ENCODE peak calls at places on chromosomes 7 and 10, in five cellular contexts. One of them, this sample, is unnamed.

GRCh38 chr10:90193240-90193985 is 492.0 kb downstream of the KIF20B start:
- DNase-seq in neuronal stem cell: no peak
- DNase-seq in IMR-90: peak
- DNase-seq in H1: no peak
- DNase-seq in mesenchymal stem cell: peak
- DNase-seq in this sample: no peak

GRCh38 chr7:149811221-149811620 is 27.0 kb upstream of the ZNF862 start:
- DNase-seq in neuronal stem cell: no peak
- DNase-seq in IMR-90: peak
- DNase-seq in H1: no peak
- DNase-seq in mesenchymal stem cell: peak
- DNase-seq in this sample: no peak

GRCh38 chr7:4556868-4557620 is 125.1 kb upstream of the FOXK1 start:
- DNase-seq in neuronal stem cell: no peak
- DNase-seq in IMR-90: peak
- DNase-seq in H1: no peak
- DNase-seq in mesenchymal stem cell: no peak
- DNase-seq in this sample: no peak

GRCh38 chr7:2715341-2716231 is 27.6 kb downstream of the AMZ1 start:
- DNase-seq in neuronal stem cell: no peak
- DNase-seq in IMR-90: peak
- DNase-seq in H1: no peak
- DNase-seq in mesenchymal stem cell: peak
- DNase-seq in this sample: no peak

GRCh38 chr7:151681726-151682125 is 162.0 kb upstream of the RHEB start:
- DNase-seq in neuronal stem cell: no peak
- DNase-seq in IMR-90: no peak
- DNase-seq in H1: no peak
- DNase-seq in mesenchymal stem cell: no peak
- DNase-seq in this sample: no peak

GRCh38 chr10:63054889-63055606 is 78.1 kb upstream of the NRBF2 start:
- DNase-seq in neuronal stem cell: no peak
- DNase-seq in IMR-90: no peak
- DNase-seq in H1: no peak
- DNase-seq in mesenchymal stem cell: no peak
- DNase-seq in this sample: no peak

GRCh38 chr10:132690821-132691610 is 94.9 kb downstream of the NKX6-2 start:
- DNase-seq in neuronal stem cell: no peak
- DNase-seq in IMR-90: no peak
- DNase-seq in H1: no peak
- DNase-seq in mesenchymal stem cell: no peak
- DNase-seq in this sample: peak

GRCh38 chr10:31215052-31215451 is 104.0 kb upstream of the ZEB1 start:
- DNase-seq in neuronal stem cell: no peak
- DNase-seq in IMR-90: no peak
- DNase-seq in H1: no peak
- DNase-seq in mesenchymal stem cell: no peak
- DNase-seq in this sample: no peak

GRCh38 chr10:43825984-43826383 is 177.3 kb upstream of the ZNF32 start:
- DNase-seq in neuronal stem cell: no peak
- DNase-seq in IMR-90: no peak
- DNase-seq in H1: no peak
- DNase-seq in mesenchymal stem cell: no peak
- DNase-seq in this sample: no peak

GRCh38 chr10:36281871-36282331 is 639.8 kb upstream of the FZD8 start:
- DNase-seq in neuronal stem cell: no peak
- DNase-seq in IMR-90: peak
- DNase-seq in H1: no peak
- DNase-seq in mesenchymal stem cell: peak
- DNase-seq in this sample: no peak

GRCh38 chr7:77532247-77532646 is 4.8 kb upstream of the PTPN12 start:
- DNase-seq in neuronal stem cell: no peak
- DNase-seq in IMR-90: no peak
- DNase-seq in H1: no peak
- DNase-seq in mesenchymal stem cell: no peak
- DNase-seq in this sample: no peak

GRCh38 chr10:96642973-96643372 is 56.2 kb upstream of the TM9SF3 start:
- DNase-seq in neuronal stem cell: peak
- DNase-seq in IMR-90: peak
- DNase-seq in H1: peak
- DNase-seq in mesenchymal stem cell: no peak
- DNase-seq in this sample: peak

GRCh38 chr7:2272031-2272430 is 30.0 kb downstream of the NUDT1 start:
- DNase-seq in neuronal stem cell: no peak
- DNase-seq in IMR-90: no peak
- DNase-seq in H1: no peak
- DNase-seq in mesenchymal stem cell: no peak
- DNase-seq in this sample: no peak

GRCh38 chr7:100974021-100974420 is 4.7 kb downstream of the MUC12 start:
- DNase-seq in neuronal stem cell: no peak
- DNase-seq in IMR-90: no peak
- DNase-seq in H1: no peak
- DNase-seq in mesenchymal stem cell: peak
- DNase-seq in this sample: no peak

GRCh38 chr10:72802291-72803118 is 91.0 kb upstream of the OIT3 start:
- DNase-seq in neuronal stem cell: no peak
- DNase-seq in IMR-90: peak
- DNase-seq in H1: no peak
- DNase-seq in mesenchymal stem cell: peak
- DNase-seq in this sample: no peak

GRCh38 chr7:22860337-22860736 is 37.7 kb upstream of the TOMM7 start:
- DNase-seq in neuronal stem cell: no peak
- DNase-seq in IMR-90: no peak
- DNase-seq in H1: no peak
- DNase-seq in mesenchymal stem cell: no peak
- DNase-seq in this sample: no peak

GRCh38 chr7:4479367-4480039 is 202.6 kb upstream of the FOXK1 start:
- DNase-seq in neuronal stem cell: no peak
- DNase-seq in IMR-90: peak
- DNase-seq in H1: peak
- DNase-seq in mesenchymal stem cell: peak
- DNase-seq in this sample: peak

GRCh38 chr7:3194501-3195141 is 106.4 kb upstream of the SDK1 start:
- DNase-seq in neuronal stem cell: peak
- DNase-seq in IMR-90: peak
- DNase-seq in H1: peak
- DNase-seq in mesenchymal stem cell: peak
- DNase-seq in this sample: peak

GRCh38 chr10:51879238-51879637 is 179.8 kb upstream of the CSTF2T start:
- DNase-seq in neuronal stem cell: no peak
- DNase-seq in IMR-90: peak
- DNase-seq in H1: no peak
- DNase-seq in mesenchymal stem cell: peak
- DNase-seq in this sample: no peak

GRCh38 chr7:142880886-142881505 is 4.5 kb downstream of the TRPV6 start:
- DNase-seq in neuronal stem cell: peak
- DNase-seq in IMR-90: peak
- DNase-seq in H1: peak
- DNase-seq in mesenchymal stem cell: no peak
- DNase-seq in this sample: peak

GRCh38 chr10:78727728-78728127 is 341.0 kb upstream of the ZMIZ1 start:
- DNase-seq in neuronal stem cell: no peak
- DNase-seq in IMR-90: no peak
- DNase-seq in H1: no peak
- DNase-seq in mesenchymal stem cell: no peak
- DNase-seq in this sample: no peak

GRCh38 chr7:157693521-157694388 is 357.0 kb downstream of the DNAJB6 start:
- DNase-seq in neuronal stem cell: peak
- DNase-seq in IMR-90: no peak
- DNase-seq in H1: no peak
- DNase-seq in mesenchymal stem cell: no peak
- DNase-seq in this sample: peak

GRCh38 chr7:108351715-108352114 is 104.5 kb downstream of the NRCAM start:
- DNase-seq in neuronal stem cell: no peak
- DNase-seq in IMR-90: no peak
- DNase-seq in H1: no peak
- DNase-seq in mesenchymal stem cell: no peak
- DNase-seq in this sample: no peak

GRCh38 chr10:15324611-15325010 is 46.5 kb downstream of the FAM171A1 start:
- DNase-seq in neuronal stem cell: no peak
- DNase-seq in IMR-90: no peak
- DNase-seq in H1: no peak
- DNase-seq in mesenchymal stem cell: peak
- DNase-seq in this sample: no peak

GRCh38 chr7:128022631-128023532 is 8.4 kb downstream of the LRRC4 start:
- DNase-seq in neuronal stem cell: no peak
- DNase-seq in IMR-90: peak
- DNase-seq in H1: no peak
- DNase-seq in mesenchymal stem cell: peak
- DNase-seq in this sample: no peak

GRCh38 chr10:114507449-114507848 is 103.1 kb upstream of the AFAP1L2 start:
- DNase-seq in neuronal stem cell: no peak
- DNase-seq in IMR-90: no peak
- DNase-seq in H1: no peak
- DNase-seq in mesenchymal stem cell: no peak
- DNase-seq in this sample: no peak

GRCh38 chr7:37510043-37510634 is 61.5 kb upstream of the ELMO1 start:
- DNase-seq in neuronal stem cell: no peak
- DNase-seq in IMR-90: no peak
- DNase-seq in H1: no peak
- DNase-seq in mesenchymal stem cell: no peak
- DNase-seq in this sample: no peak

GRCh38 chr10:35466661-35467060 is 130.4 kb downstream of the CCNY start:
- DNase-seq in neuronal stem cell: no peak
- DNase-seq in IMR-90: no peak
- DNase-seq in H1: no peak
- DNase-seq in mesenchymal stem cell: no peak
- DNase-seq in this sample: no peak

GRCh38 chr7:91835191-91836064 is 45.1 kb downstream of the MTERF1 start:
- DNase-seq in neuronal stem cell: no peak
- DNase-seq in IMR-90: no peak
- DNase-seq in H1: no peak
- DNase-seq in mesenchymal stem cell: no peak
- DNase-seq in this sample: no peak

GRCh38 chr7:453597-454306 is 65.9 kb downstream of the PDGFA start:
- DNase-seq in neuronal stem cell: no peak
- DNase-seq in IMR-90: no peak
- DNase-seq in H1: no peak
- DNase-seq in mesenchymal stem cell: no peak
- DNase-seq in this sample: no peak

GRCh38 chr10:520402-520787 is 169.1 kb downstream of the DIP2C start:
- DNase-seq in neuronal stem cell: no peak
- DNase-seq in IMR-90: peak
- DNase-seq in H1: no peak
- DNase-seq in mesenchymal stem cell: no peak
- DNase-seq in this sample: peak

GRCh38 chr10:580796-581195 is 108.7 kb downstream of the DIP2C start:
- DNase-seq in neuronal stem cell: no peak
- DNase-seq in IMR-90: peak
- DNase-seq in H1: no peak
- DNase-seq in mesenchymal stem cell: peak
- DNase-seq in this sample: no peak

GRCh38 chr10:34789993-34790506 is 25.0 kb downstream of the PARD3 start:
- DNase-seq in neuronal stem cell: no peak
- DNase-seq in IMR-90: no peak
- DNase-seq in H1: no peak
- DNase-seq in mesenchymal stem cell: no peak
- DNase-seq in this sample: no peak

GRCh38 chr7:155002411-155003214 is at the start of gene PAXIP1:
- DNase-seq in neuronal stem cell: peak
- DNase-seq in IMR-90: peak
- DNase-seq in H1: no peak
- DNase-seq in mesenchymal stem cell: peak
- DNase-seq in this sample: peak
- H2BK5ac ChIP-seq in neuronal stem cell: peak
- H2BK5ac ChIP-seq in IMR-90: peak
- H2BK5ac ChIP-seq in H1: peak
- H2BK5ac ChIP-seq in mesenchymal stem cell: peak
- H2BK5ac ChIP-seq in this sample: no peak

GRCh38 chr7:81669476-81670105 is 100.3 kb downstream of the HGF start:
- DNase-seq in neuronal stem cell: no peak
- DNase-seq in IMR-90: no peak
- DNase-seq in H1: no peak
- DNase-seq in mesenchymal stem cell: no peak
- DNase-seq in this sample: no peak
- H2BK5ac ChIP-seq in neuronal stem cell: no peak
- H2BK5ac ChIP-seq in IMR-90: peak
- H2BK5ac ChIP-seq in H1: no peak
- H2BK5ac ChIP-seq in mesenchymal stem cell: no peak
- H2BK5ac ChIP-seq in this sample: no peak

GRCh38 chr10:125160856-125161569 is 650 bp upstream of the CTBP2 start:
- DNase-seq in neuronal stem cell: peak
- DNase-seq in IMR-90: peak
- DNase-seq in H1: peak
- DNase-seq in mesenchymal stem cell: peak
- DNase-seq in this sample: peak

GRCh38 chr10:125164421-125164820 is 4.1 kb upstream of the CTBP2 start:
- DNase-seq in neuronal stem cell: no peak
- DNase-seq in IMR-90: no peak
- DNase-seq in H1: no peak
- DNase-seq in mesenchymal stem cell: no peak
- DNase-seq in this sample: no peak

GRCh38 chr10:125161570-125162139 is 1.3 kb upstream of the CTBP2 start:
- DNase-seq in neuronal stem cell: no peak
- DNase-seq in IMR-90: peak
- DNase-seq in H1: no peak
- DNase-seq in mesenchymal stem cell: peak
- DNase-seq in this sample: no peak

GRCh38 chr10:125163803-125164202 is 3.4 kb upstream of the CTBP2 start:
- DNase-seq in neuronal stem cell: no peak
- DNase-seq in IMR-90: no peak
- DNase-seq in H1: no peak
- DNase-seq in mesenchymal stem cell: no peak
- DNase-seq in this sample: no peak

DNA sequence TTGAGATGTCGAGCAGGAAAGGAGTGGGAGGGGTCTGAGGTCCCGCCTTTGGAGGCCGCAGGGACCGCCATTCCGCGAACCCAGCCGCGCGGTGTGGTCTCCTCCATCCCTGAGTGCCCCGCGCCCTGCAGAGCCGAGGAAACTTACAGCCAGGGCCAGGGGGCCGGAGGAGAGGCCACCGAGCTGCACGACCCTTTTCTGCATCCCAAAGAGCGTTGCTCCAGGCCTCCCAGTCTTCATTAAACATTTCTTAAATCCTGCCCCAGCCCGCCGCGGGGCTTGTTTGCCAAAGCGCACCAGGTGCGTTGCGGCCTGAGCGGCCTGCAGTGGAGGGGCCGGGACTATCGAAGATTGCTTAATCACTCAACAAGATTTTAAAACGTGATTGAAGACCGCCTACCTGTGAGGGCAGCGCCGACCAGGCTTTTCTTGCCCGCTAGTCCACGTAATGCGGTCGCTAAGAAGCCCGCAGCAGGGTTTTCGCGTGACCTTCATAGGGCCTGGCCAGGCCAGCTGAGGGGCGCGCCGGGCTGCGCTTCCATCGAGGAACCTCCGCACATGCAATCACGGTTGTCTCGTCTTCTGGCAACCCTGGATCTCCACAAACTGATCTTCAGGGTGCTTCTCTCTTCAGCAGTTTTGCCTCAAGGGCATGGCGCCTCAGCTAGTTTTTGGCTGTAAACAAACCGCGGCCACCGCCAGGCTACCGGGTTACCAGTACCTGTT is 2.0 kb upstream of the CTBP2 start:
- DNase-seq in neuronal stem cell: no peak
- DNase-seq in IMR-90: no peak
- DNase-seq in H1: no peak
- DNase-seq in mesenchymal stem cell: no peak
- DNase-seq in this sample: peak
- H2BK5ac ChIP-seq in neuronal stem cell: peak
- H2BK5ac ChIP-seq in IMR-90: no peak
- H2BK5ac ChIP-seq in H1: peak
- H2BK5ac ChIP-seq in mesenchymal stem cell: no peak
- H2BK5ac ChIP-seq in this sample: no peak

GRCh38 chr10:68599754-68600040 is 39.6 kb downstream of the TET1 start:
- DNase-seq in neuronal stem cell: no peak
- DNase-seq in IMR-90: no peak
- DNase-seq in H1: no peak
- DNase-seq in mesenchymal stem cell: no peak
- DNase-seq in this sample: no peak
- H2BK5ac ChIP-seq in neuronal stem cell: no peak
- H2BK5ac ChIP-seq in IMR-90: peak
- H2BK5ac ChIP-seq in H1: peak
- H2BK5ac ChIP-seq in mesenchymal stem cell: no peak
- H2BK5ac ChIP-seq in this sample: no peak